ENCODE peak calls at places on chromosome 1, in ten cellular contexts. M is fibroblast of gingiva, P is PC-3, R is EH, W is H4, I is GM19239, X is nucleus accumbens, U is IMR-90, D is GM03348, K is occipital lobe. E is an unnamed sample.

GRCh38 chr1:9659328-9659727 is 7.8 kb downstream of the PIK3CD start:
- DNase-seq in U (peak), D (peak), P (peak), X (no peak), R (peak), W (no peak), M (peak), K (no peak), I (no peak), E (peak)

GRCh38 chr1:213370523-213370922 is 319.5 kb downstream of the RPS6KC1 start:
- DNase-seq in R (no peak), P (no peak), I (no peak), M (no peak), X (no peak), U (no peak), W (no peak), D (no peak), K (no peak), E (no peak)

GRCh38 chr1:43367026-43367903 is 546 bp downstream of the ELOVL1 start:
- DNase-seq in K (no peak), I (no peak), X (no peak), W (peak), P (peak), U (no peak), R (no peak), M (no peak), D (peak), E (no peak)

GRCh38 chr1:6108937-6109636 is 63.4 kb downstream of the KCNAB2 start:
- DNase-seq in W (peak), K (no peak), U (peak), D (peak), X (peak), R (peak), I (peak), P (peak), M (peak), E (peak)

GRCh38 chr1:203536575-203536974 is 42.6 kb downstream of the OPTC start:
- DNase-seq in X (no peak), W (no peak), U (peak), R (peak), K (no peak), M (no peak), P (peak), I (no peak), D (no peak), E (no peak)

GRCh38 chr1:202154766-202155477 is 5.5 kb downstream of the PTPN7 start:
- DNase-seq in W (peak), X (peak), R (peak), U (peak), M (peak), P (peak), K (no peak), D (peak), I (no peak), E (peak)

GRCh38 chr1:172669011-172669410 is 10.1 kb downstream of the FASLG start:
- DNase-seq in X (no peak), W (no peak), U (no peak), M (no peak), I (no peak), R (no peak), P (peak), K (no peak), D (no peak), E (no peak)

GRCh38 chr1:119742193-119742592 is 26.5 kb downstream of the HMGCS2 start:
- DNase-seq in W (no peak), P (no peak), M (peak), R (peak), X (peak), K (no peak), U (peak), D (peak), I (no peak), E (peak)

GRCh38 chr1:30191154-30191702 is 532.2 kb downstream of the MATN1 start:
- DNase-seq in X (no peak), M (peak), P (peak), U (peak), K (no peak), D (peak), R (peak), I (no peak), W (peak), E (peak)

GRCh38 chr1:2182376-2182775 is 12.2 kb downstream of the FAAP20 start:
- DNase-seq in X (no peak), P (no peak), U (no peak), M (no peak), I (no peak), W (no peak), R (no peak), D (no peak), K (no peak), E (no peak)

GRCh38 chr1:196115641-196116040 is 492.6 kb downstream of the KCNT2 start:
- DNase-seq in X (no peak), R (peak), W (peak), P (peak), D (peak), U (peak), K (peak), M (peak), I (no peak), E (peak)

GRCh38 chr1:28887418-28887834 is 26.9 kb upstream of the EPB41 start:
- DNase-seq in D (peak), W (no peak), X (no peak), K (no peak), I (no peak), U (no peak), R (peak), M (no peak), P (peak), E (no peak)

GRCh38 chr1:23824711-23825075 is 536 bp downstream of the HMGCL start:
- DNase-seq in R (no peak), P (no peak), K (no peak), X (no peak), M (no peak), U (no peak), W (no peak), D (peak), I (no peak), E (no peak)

GRCh38 chr1:151293093-151293492 is 11.0 kb downstream of the ZNF687 start:
- DNase-seq in X (no peak), P (no peak), U (no peak), K (no peak), R (no peak), W (no peak), M (no peak), I (no peak), D (no peak), E (no peak)